ENCODE peak calls at places on chromosomes 16 and 17, in six cellular contexts. H is activated CD8-positive, alpha-beta T cell treated with anti-CD3 and anti-CD28 coated beads for 36 hours; R is HCEC 1CT; P is glomerular endothelial cell; E is HTR-8/SVneo; N is fibroblast of pulmonary artery. B is an unnamed sample.

GRCh38 chr17:1485748-1486376 is 6.6 kb downstream of the MYO1C start:
- DNase-seq in E (peak), R (peak), P (no peak), H (peak), N (peak), B (peak)

GRCh38 chr17:7138800-7139381 is 24.3 kb upstream of the ASGR2 start:
- DNase-seq in E (no peak), N (peak), H (no peak), P (no peak), R (no peak), B (no peak)

GRCh38 chr16:2507679-2508064 is 6.1 kb upstream of the ATP6V0C start:
- DNase-seq in P (no peak), R (no peak), N (no peak), E (no peak), H (no peak), B (no peak)

GRCh38 chr17:71792966-71793365 is 327.9 kb upstream of the SOX9 start:
- DNase-seq in H (no peak), N (peak), R (peak), E (peak), P (no peak), B (no peak)

GRCh38 chr17:74601944-74602572 is 10.0 kb upstream of the CD300LD start:
- DNase-seq in N (peak), H (peak), P (peak), R (peak), E (peak), B (peak)

GRCh38 chr17:72978593-72979218 is 113.8 kb downstream of the SLC39A11 start:
- DNase-seq in H (no peak), P (no peak), N (no peak), E (no peak), R (no peak), B (no peak)

GRCh38 chr17:3015890-3016289 is 47.5 kb downstream of the OR1D5 start:
- DNase-seq in H (no peak), P (no peak), R (no peak), E (no peak), N (no peak), B (no peak)

GRCh38 chr16:49701867-49702494 is 153.9 kb downstream of the ZNF423 start:
- DNase-seq in P (no peak), E (no peak), N (peak), R (no peak), H (no peak), B (no peak)

GRCh38 chr17:80667462-80668277 is 123.0 kb downstream of the RPTOR start:
- DNase-seq in R (no peak), H (peak), P (no peak), N (no peak), E (no peak), B (peak)

GRCh38 chr17:80452173-80452915 is 24.1 kb downstream of the NPTX1 start:
- DNase-seq in H (no peak), R (no peak), N (no peak), P (no peak), E (no peak), B (no peak)

GRCh38 chr17:1122681-1123396 is 56.9 kb downstream of the ABR start:
- DNase-seq in N (peak), R (peak), H (peak), E (peak), P (no peak), B (peak)

GRCh38 chr17:81396722-81397313 is 1.6 kb downstream of the BAHCC1 start:
- DNase-seq in R (no peak), H (peak), N (no peak), P (no peak), E (no peak), B (peak)

GRCh38 chr16:51951668-51952298 is 595.2 kb downstream of the TOX3 start:
- DNase-seq in H (no peak), N (no peak), P (no peak), E (no peak), R (no peak), B (no peak)

GRCh38 chr17:59533694-59534093 is 31.7 kb upstream of the DHX40 start:
- DNase-seq in E (no peak), P (no peak), H (no peak), R (no peak), N (no peak), B (no peak)

GRCh38 chr16:31537362-31537921 is 9.7 kb downstream of the AHSP start:
- DNase-seq in R (no peak), N (no peak), E (no peak), H (peak), P (no peak), B (no peak)

GRCh38 chr17:60743812-60744211 is 66.2 kb downstream of the BCAS3 start:
- DNase-seq in H (no peak), N (peak), R (peak), E (no peak), P (peak), B (no peak)

B was measured in activated CD4-positive, alpha-beta memory T cell treated with anti-CD3 and anti-CD28 coated beads for 36 hours.